ENCODE peak calls at places on chromosomes 4 and X, in six cellular contexts. One of them, this sample, is unnamed.

GRCh38 chr4:34766935-34767859 is 1477.1 kb downstream of the ARAP2 start:
- DNase-seq in left ventricle myocardium superior: no peak
- DNase-seq in activated CD8-positive, alpha-beta T cell treated with anti-CD3 and anti-CD28 coated beads, Interleukin-2, amount 10 ng/mL, durations not matched to agents 7 days and 5 days: no peak
- DNase-seq in Daoy: no peak
- DNase-seq in T-helper 1 cell: no peak
- DNase-seq in astrocyte of the spinal cord: no peak
- DNase-seq in this sample: no peak

GRCh38 chr4:184310171-184310567 is 92.5 kb upstream of the ENPP6 start:
- DNase-seq in T-helper 1 cell: peak
- DNase-seq in activated CD8-positive, alpha-beta T cell treated with anti-CD3 and anti-CD28 coated beads, Interleukin-2, amount 10 ng/mL, durations not matched to agents 7 days and 5 days: peak
- DNase-seq in Daoy: no peak
- DNase-seq in left ventricle myocardium superior: peak
- DNase-seq in astrocyte of the spinal cord: no peak
- DNase-seq in this sample: no peak

GRCh38 chr4:24802648-24803047 is 7.3 kb downstream of the SOD3 start:
- DNase-seq in astrocyte of the spinal cord: no peak
- DNase-seq in left ventricle myocardium superior: no peak
- DNase-seq in T-helper 1 cell: no peak
- DNase-seq in activated CD8-positive, alpha-beta T cell treated with anti-CD3 and anti-CD28 coated beads, Interleukin-2, amount 10 ng/mL, durations not matched to agents 7 days and 5 days: no peak
- DNase-seq in Daoy: peak
- DNase-seq in this sample: no peak

GRCh38 chr4:21012851-21013331 is 312.6 kb downstream of the PACRGL start:
- DNase-seq in T-helper 1 cell: no peak
- DNase-seq in Daoy: no peak
- DNase-seq in activated CD8-positive, alpha-beta T cell treated with anti-CD3 and anti-CD28 coated beads, Interleukin-2, amount 10 ng/mL, durations not matched to agents 7 days and 5 days: no peak
- DNase-seq in left ventricle myocardium superior: no peak
- DNase-seq in astrocyte of the spinal cord: peak
- DNase-seq in this sample: no peak

GRCh38 chr4:143482753-143483362 is 30.6 kb upstream of the SMARCA5 start:
- DNase-seq in astrocyte of the spinal cord: peak
- DNase-seq in Daoy: peak
- DNase-seq in T-helper 1 cell: no peak
- DNase-seq in activated CD8-positive, alpha-beta T cell treated with anti-CD3 and anti-CD28 coated beads, Interleukin-2, amount 10 ng/mL, durations not matched to agents 7 days and 5 days: no peak
- DNase-seq in left ventricle myocardium superior: no peak
- DNase-seq in this sample: no peak

GRCh38 chr4:139457318-139457717 is 3.4 kb downstream of the RAB33B start:
- DNase-seq in T-helper 1 cell: no peak
- DNase-seq in left ventricle myocardium superior: no peak
- DNase-seq in Daoy: no peak
- DNase-seq in astrocyte of the spinal cord: no peak
- DNase-seq in activated CD8-positive, alpha-beta T cell treated with anti-CD3 and anti-CD28 coated beads, Interleukin-2, amount 10 ng/mL, durations not matched to agents 7 days and 5 days: no peak
- DNase-seq in this sample: no peak

GRCh38 chr4:85725727-85726170 is 250.8 kb downstream of the ARHGAP24 start:
- DNase-seq in T-helper 1 cell: no peak
- DNase-seq in activated CD8-positive, alpha-beta T cell treated with anti-CD3 and anti-CD28 coated beads, Interleukin-2, amount 10 ng/mL, durations not matched to agents 7 days and 5 days: no peak
- DNase-seq in astrocyte of the spinal cord: no peak
- DNase-seq in left ventricle myocardium superior: peak
- DNase-seq in Daoy: no peak
- DNase-seq in this sample: no peak

GRCh38 chr4:85603437-85604336 is 128.7 kb downstream of the ARHGAP24 start:
- DNase-seq in activated CD8-positive, alpha-beta T cell treated with anti-CD3 and anti-CD28 coated beads, Interleukin-2, amount 10 ng/mL, durations not matched to agents 7 days and 5 days: no peak
- DNase-seq in T-helper 1 cell: no peak
- DNase-seq in Daoy: no peak
- DNase-seq in left ventricle myocardium superior: no peak
- DNase-seq in astrocyte of the spinal cord: peak
- DNase-seq in this sample: no peak

GRCh38 chrX:50813843-50814661 is at the start of gene SHROOM4:
- DNase-seq in T-helper 1 cell: no peak
- DNase-seq in astrocyte of the spinal cord: peak
- DNase-seq in Daoy: peak
- DNase-seq in left ventricle myocardium superior: peak
- DNase-seq in activated CD8-positive, alpha-beta T cell treated with anti-CD3 and anti-CD28 coated beads, Interleukin-2, amount 10 ng/mL, durations not matched to agents 7 days and 5 days: no peak
- DNase-seq in this sample: no peak

GRCh38 chr4:2570551-2571222 is 34.2 kb downstream of the FAM193A start:
- DNase-seq in T-helper 1 cell: no peak
- DNase-seq in left ventricle myocardium superior: peak
- DNase-seq in Daoy: no peak
- DNase-seq in astrocyte of the spinal cord: no peak
- DNase-seq in activated CD8-positive, alpha-beta T cell treated with anti-CD3 and anti-CD28 coated beads, Interleukin-2, amount 10 ng/mL, durations not matched to agents 7 days and 5 days: peak
- DNase-seq in this sample: no peak

GRCh38 chrX:134933248-134933647 is 57.5 kb upstream of the SMIM10 start:
- DNase-seq in Daoy: peak
- DNase-seq in astrocyte of the spinal cord: no peak
- DNase-seq in left ventricle myocardium superior: no peak
- DNase-seq in activated CD8-positive, alpha-beta T cell treated with anti-CD3 and anti-CD28 coated beads, Interleukin-2, amount 10 ng/mL, durations not matched to agents 7 days and 5 days: no peak
- DNase-seq in T-helper 1 cell: no peak
- DNase-seq in this sample: no peak

GRCh38 chrX:1162119-1162916 is 50.1 kb downstream of the CRLF2 start:
- DNase-seq in astrocyte of the spinal cord: no peak
- DNase-seq in activated CD8-positive, alpha-beta T cell treated with anti-CD3 and anti-CD28 coated beads, Interleukin-2, amount 10 ng/mL, durations not matched to agents 7 days and 5 days: no peak
- DNase-seq in T-helper 1 cell: no peak
- DNase-seq in left ventricle myocardium superior: no peak
- DNase-seq in Daoy: no peak
- DNase-seq in this sample: peak

GRCh38 chr4:142579483-142579882 is 266.6 kb downstream of the INPP4B start:
- DNase-seq in activated CD8-positive, alpha-beta T cell treated with anti-CD3 and anti-CD28 coated beads, Interleukin-2, amount 10 ng/mL, durations not matched to agents 7 days and 5 days: no peak
- DNase-seq in T-helper 1 cell: no peak
- DNase-seq in Daoy: no peak
- DNase-seq in astrocyte of the spinal cord: no peak
- DNase-seq in left ventricle myocardium superior: no peak
- DNase-seq in this sample: no peak

GRCh38 chrX:49242545-49243066 is 7.3 kb downstream of the CCDC22 start:
- DNase-seq in left ventricle myocardium superior: no peak
- DNase-seq in T-helper 1 cell: no peak
- DNase-seq in Daoy: peak
- DNase-seq in astrocyte of the spinal cord: no peak
- DNase-seq in activated CD8-positive, alpha-beta T cell treated with anti-CD3 and anti-CD28 coated beads, Interleukin-2, amount 10 ng/mL, durations not matched to agents 7 days and 5 days: no peak
- DNase-seq in this sample: peak

GRCh38 chr4:79842162-79842561 is 230.9 kb downstream of the ANTXR2 start:
- DNase-seq in Daoy: no peak
- DNase-seq in astrocyte of the spinal cord: no peak
- DNase-seq in T-helper 1 cell: no peak
- DNase-seq in activated CD8-positive, alpha-beta T cell treated with anti-CD3 and anti-CD28 coated beads, Interleukin-2, amount 10 ng/mL, durations not matched to agents 7 days and 5 days: no peak
- DNase-seq in left ventricle myocardium superior: no peak
- DNase-seq in this sample: no peak

GRCh38 chr4:26931961-26932360 is 71.3 kb downstream of the STIM2 start:
- DNase-seq in left ventricle myocardium superior: no peak
- DNase-seq in T-helper 1 cell: no peak
- DNase-seq in Daoy: no peak
- DNase-seq in astrocyte of the spinal cord: no peak
- DNase-seq in activated CD8-positive, alpha-beta T cell treated with anti-CD3 and anti-CD28 coated beads, Interleukin-2, amount 10 ng/mL, durations not matched to agents 7 days and 5 days: no peak
- DNase-seq in this sample: no peak

GRCh38 chr4:153809307-153809706 is 20.4 kb upstream of the SFRP2 start:
- DNase-seq in Daoy: no peak
- DNase-seq in astrocyte of the spinal cord: no peak
- DNase-seq in left ventricle myocardium superior: no peak
- DNase-seq in activated CD8-positive, alpha-beta T cell treated with anti-CD3 and anti-CD28 coated beads, Interleukin-2, amount 10 ng/mL, durations not matched to agents 7 days and 5 days: peak
- DNase-seq in T-helper 1 cell: no peak
- DNase-seq in this sample: no peak

GRCh38 chr4:47837582-47838294 is at the start of gene CORIN:
- DNase-seq in Daoy: peak
- DNase-seq in T-helper 1 cell: peak
- DNase-seq in left ventricle myocardium superior: peak
- DNase-seq in astrocyte of the spinal cord: no peak
- DNase-seq in activated CD8-positive, alpha-beta T cell treated with anti-CD3 and anti-CD28 coated beads, Interleukin-2, amount 10 ng/mL, durations not matched to agents 7 days and 5 days: peak
- DNase-seq in this sample: peak

GRCh38 chr4:121669163-121669550 is 27.6 kb downstream of the ANXA5 start:
- DNase-seq in T-helper 1 cell: no peak
- DNase-seq in activated CD8-positive, alpha-beta T cell treated with anti-CD3 and anti-CD28 coated beads, Interleukin-2, amount 10 ng/mL, durations not matched to agents 7 days and 5 days: no peak
- DNase-seq in astrocyte of the spinal cord: peak
- DNase-seq in Daoy: peak
- DNase-seq in left ventricle myocardium superior: no peak
- DNase-seq in this sample: no peak

GRCh38 chrX:9558615-9559014 is 93.8 kb downstream of the TBL1X start:
- DNase-seq in left ventricle myocardium superior: no peak
- DNase-seq in activated CD8-positive, alpha-beta T cell treated with anti-CD3 and anti-CD28 coated beads, Interleukin-2, amount 10 ng/mL, durations not matched to agents 7 days and 5 days: no peak
- DNase-seq in Daoy: no peak
- DNase-seq in astrocyte of the spinal cord: no peak
- DNase-seq in T-helper 1 cell: no peak
- DNase-seq in this sample: no peak

GRCh38 chr4:73761856-73762255 is 21.5 kb downstream of the CXCL8 start:
- DNase-seq in T-helper 1 cell: no peak
- DNase-seq in activated CD8-positive, alpha-beta T cell treated with anti-CD3 and anti-CD28 coated beads, Interleukin-2, amount 10 ng/mL, durations not matched to agents 7 days and 5 days: no peak
- DNase-seq in left ventricle myocardium superior: no peak
- DNase-seq in astrocyte of the spinal cord: no peak
- DNase-seq in Daoy: no peak
- DNase-seq in this sample: no peak

GRCh38 chrX:150200820-150201287 is 162.3 kb upstream of the MAMLD1 start:
- DNase-seq in left ventricle myocardium superior: no peak
- DNase-seq in Daoy: peak
- DNase-seq in T-helper 1 cell: no peak
- DNase-seq in activated CD8-positive, alpha-beta T cell treated with anti-CD3 and anti-CD28 coated beads, Interleukin-2, amount 10 ng/mL, durations not matched to agents 7 days and 5 days: peak
- DNase-seq in astrocyte of the spinal cord: peak
- DNase-seq in this sample: no peak

GRCh38 chr4:158571736-158572135 is 50.1 kb downstream of the RXFP1 start:
- DNase-seq in left ventricle myocardium superior: no peak
- DNase-seq in astrocyte of the spinal cord: no peak
- DNase-seq in activated CD8-positive, alpha-beta T cell treated with anti-CD3 and anti-CD28 coated beads, Interleukin-2, amount 10 ng/mL, durations not matched to agents 7 days and 5 days: no peak
- DNase-seq in Daoy: no peak
- DNase-seq in T-helper 1 cell: no peak
- DNase-seq in this sample: no peak

GRCh38 chrX:103233263-103233662 is 18.4 kb downstream of the BEX4 start:
- DNase-seq in activated CD8-positive, alpha-beta T cell treated with anti-CD3 and anti-CD28 coated beads, Interleukin-2, amount 10 ng/mL, durations not matched to agents 7 days and 5 days: no peak
- DNase-seq in astrocyte of the spinal cord: no peak
- DNase-seq in left ventricle myocardium superior: no peak
- DNase-seq in Daoy: no peak
- DNase-seq in T-helper 1 cell: no peak
- DNase-seq in this sample: no peak

GRCh38 chrX:154990496-154990895 is 32.0 kb downstream of the F8 start:
- DNase-seq in Daoy: no peak
- DNase-seq in activated CD8-positive, alpha-beta T cell treated with anti-CD3 and anti-CD28 coated beads, Interleukin-2, amount 10 ng/mL, durations not matched to agents 7 days and 5 days: no peak
- DNase-seq in astrocyte of the spinal cord: no peak
- DNase-seq in T-helper 1 cell: no peak
- DNase-seq in left ventricle myocardium superior: no peak
- DNase-seq in this sample: no peak

GRCh38 chr4:153297116-153297515 is 47.4 kb upstream of the MND1 start:
- DNase-seq in T-helper 1 cell: no peak
- DNase-seq in left ventricle myocardium superior: no peak
- DNase-seq in Daoy: no peak
- DNase-seq in activated CD8-positive, alpha-beta T cell treated with anti-CD3 and anti-CD28 coated beads, Interleukin-2, amount 10 ng/mL, durations not matched to agents 7 days and 5 days: no peak
- DNase-seq in astrocyte of the spinal cord: no peak
- DNase-seq in this sample: no peak

GRCh38 chr4:56400560-56400959 is 13.3 kb upstream of the AASDH start:
- DNase-seq in Daoy: no peak
- DNase-seq in T-helper 1 cell: no peak
- DNase-seq in left ventricle myocardium superior: no peak
- DNase-seq in astrocyte of the spinal cord: no peak
- DNase-seq in activated CD8-positive, alpha-beta T cell treated with anti-CD3 and anti-CD28 coated beads, Interleukin-2, amount 10 ng/mL, durations not matched to agents 7 days and 5 days: no peak
- DNase-seq in this sample: no peak

GRCh38 chr4:74433541-74434172 is 11.3 kb upstream of the AREG start:
- DNase-seq in astrocyte of the spinal cord: no peak
- DNase-seq in left ventricle myocardium superior: no peak
- DNase-seq in activated CD8-positive, alpha-beta T cell treated with anti-CD3 and anti-CD28 coated beads, Interleukin-2, amount 10 ng/mL, durations not matched to agents 7 days and 5 days: no peak
- DNase-seq in T-helper 1 cell: no peak
- DNase-seq in Daoy: no peak
- DNase-seq in this sample: no peak

GRCh38 chrX:136541294-136541693 is 9.3 kb downstream of the VGLL1 start:
- DNase-seq in astrocyte of the spinal cord: no peak
- DNase-seq in T-helper 1 cell: no peak
- DNase-seq in activated CD8-positive, alpha-beta T cell treated with anti-CD3 and anti-CD28 coated beads, Interleukin-2, amount 10 ng/mL, durations not matched to agents 7 days and 5 days: no peak
- DNase-seq in left ventricle myocardium superior: no peak
- DNase-seq in Daoy: peak
- DNase-seq in this sample: no peak

GRCh38 chr4:184102488-184102887 is 115.2 kb downstream of the ENPP6 start:
- DNase-seq in T-helper 1 cell: no peak
- DNase-seq in Daoy: no peak
- DNase-seq in activated CD8-positive, alpha-beta T cell treated with anti-CD3 and anti-CD28 coated beads, Interleukin-2, amount 10 ng/mL, durations not matched to agents 7 days and 5 days: no peak
- DNase-seq in astrocyte of the spinal cord: no peak
- DNase-seq in left ventricle myocardium superior: no peak
- DNase-seq in this sample: no peak

GRCh38 chrX:154308108-154308946 is 12.7 kb downstream of the TKTL1 start:
- DNase-seq in Daoy: peak
- DNase-seq in left ventricle myocardium superior: peak
- DNase-seq in astrocyte of the spinal cord: peak
- DNase-seq in activated CD8-positive, alpha-beta T cell treated with anti-CD3 and anti-CD28 coated beads, Interleukin-2, amount 10 ng/mL, durations not matched to agents 7 days and 5 days: peak
- DNase-seq in T-helper 1 cell: peak
- DNase-seq in this sample: peak

GRCh38 chr4:125368684-125369083 is 53.9 kb downstream of the FAT4 start:
- DNase-seq in T-helper 1 cell: no peak
- DNase-seq in activated CD8-positive, alpha-beta T cell treated with anti-CD3 and anti-CD28 coated beads, Interleukin-2, amount 10 ng/mL, durations not matched to agents 7 days and 5 days: no peak
- DNase-seq in astrocyte of the spinal cord: peak
- DNase-seq in Daoy: peak
- DNase-seq in left ventricle myocardium superior: no peak
- DNase-seq in this sample: no peak

GRCh38 chrX:40845331-40845911 is 110.1 kb upstream of the MED14 start:
- DNase-seq in activated CD8-positive, alpha-beta T cell treated with anti-CD3 and anti-CD28 coated beads, Interleukin-2, amount 10 ng/mL, durations not matched to agents 7 days and 5 days: no peak
- DNase-seq in astrocyte of the spinal cord: peak
- DNase-seq in left ventricle myocardium superior: no peak
- DNase-seq in T-helper 1 cell: no peak
- DNase-seq in Daoy: peak
- DNase-seq in this sample: no peak

GRCh38 chrX:140525448-140525847 is 20.6 kb upstream of the SOX3 start:
- DNase-seq in left ventricle myocardium superior: no peak
- DNase-seq in T-helper 1 cell: no peak
- DNase-seq in Daoy: no peak
- DNase-seq in astrocyte of the spinal cord: peak
- DNase-seq in activated CD8-positive, alpha-beta T cell treated with anti-CD3 and anti-CD28 coated beads, Interleukin-2, amount 10 ng/mL, durations not matched to agents 7 days and 5 days: no peak
- DNase-seq in this sample: no peak

GRCh38 chr4:7632971-7633370 is 198.2 kb upstream of the PSAPL1 start:
- DNase-seq in Daoy: no peak
- DNase-seq in activated CD8-positive, alpha-beta T cell treated with anti-CD3 and anti-CD28 coated beads, Interleukin-2, amount 10 ng/mL, durations not matched to agents 7 days and 5 days: no peak
- DNase-seq in astrocyte of the spinal cord: no peak
- DNase-seq in T-helper 1 cell: no peak
- DNase-seq in left ventricle myocardium superior: no peak
- DNase-seq in this sample: no peak

GRCh38 chr4:168432419-168433146 is 47.7 kb downstream of the DDX60L start:
- DNase-seq in activated CD8-positive, alpha-beta T cell treated with anti-CD3 and anti-CD28 coated beads, Interleukin-2, amount 10 ng/mL, durations not matched to agents 7 days and 5 days: no peak
- DNase-seq in T-helper 1 cell: no peak
- DNase-seq in left ventricle myocardium superior: no peak
- DNase-seq in astrocyte of the spinal cord: no peak
- DNase-seq in Daoy: no peak
- DNase-seq in this sample: no peak

GRCh38 chrX:107506596-107507031 is 57.2 kb downstream of the FRMPD3 start:
- DNase-seq in activated CD8-positive, alpha-beta T cell treated with anti-CD3 and anti-CD28 coated beads, Interleukin-2, amount 10 ng/mL, durations not matched to agents 7 days and 5 days: no peak
- DNase-seq in astrocyte of the spinal cord: no peak
- DNase-seq in T-helper 1 cell: no peak
- DNase-seq in left ventricle myocardium superior: no peak
- DNase-seq in Daoy: no peak
- DNase-seq in this sample: peak